ENCODE peak calls at places on chromosomes 4 and X, in ten cellular contexts. U is D341Med; B is OCI-LY7; Y is H9; N is NCI-H524 treated with DMSO at 0.1 percent for 48 hours; K is endothelial cell of umbilical vein; D is stimulated activated naive CD8-positive, alpha-beta T cell treated with anti-CD3 and anti-CD28 coated beads, Interleukin-15, Interleukin-2, amounts not matched to agents 100 U/mL and 50 U/mL, for 24 hours; Q is neural progenitor cell; S is NCI-H2029 treated with DMSO at 0.1 percent for 48 hours; W is activated naive CD4-positive, alpha-beta T cell treated with Interleukin-2 at 50 U/mL for 16 hours. I is an unnamed sample.

GRCh38 chrX:68932611-68933010 is 103.8 kb downstream of the EFNB1 start:
- DNase-seq in K (peak; percentile 75), D (no peak), W (no peak), N (no peak), Y (no peak), Q (no peak), B (no peak), U (no peak), S (no peak), I (no peak)

GRCh38 chr4:28277931-28278330 is 1417.3 kb downstream of the STIM2 start:
- DNase-seq in B (no peak), W (no peak), Q (no peak), Y (no peak), D (no peak), S (no peak), N (no peak), U (no peak), K (peak; percentile 22), I (peak; percentile 56)

GRCh38 chr4:122458625-122459024 is 2.1 kb upstream of the IL2 start:
- DNase-seq in N (no peak), Q (no peak), D (peak; percentile 46), S (no peak), Y (no peak), W (peak; percentile 55), B (no peak), K (peak; percentile 6), U (no peak), I (no peak)

GRCh38 chr4:4610672-4611071 is 68.8 kb upstream of the STX18 start:
- DNase-seq in W (no peak), N (no peak), K (no peak), B (no peak), D (no peak), Q (no peak), S (no peak), Y (no peak), U (peak; percentile 62), I (no peak)

GRCh38 chr4:24763631-24764302 is 31.6 kb upstream of the SOD3 start:
- DNase-seq in B (no peak), D (no peak), U (peak; percentile 51), K (no peak), S (peak; percentile 11), Q (no peak), Y (no peak), W (no peak), N (peak; percentile 23), I (peak; percentile 44)

GRCh38 chr4:161203865-161204264 is 959.9 kb downstream of the FSTL5 start:
- DNase-seq in D (no peak), Q (no peak), U (no peak), B (no peak), W (no peak), N (no peak), Y (no peak), S (no peak), K (no peak), I (no peak)

GRCh38 chrX:136259543-136259942 is 8.3 kb upstream of the MAP7D3 start:
- DNase-seq in B (no peak), N (no peak), Q (no peak), Y (no peak), K (peak; percentile 80), D (no peak), S (no peak), U (no peak), W (peak; percentile 2), I (no peak)

GRCh38 chr4:25861951-25862410 is 807 bp downstream of the SEL1L3 start:
- DNase-seq in S (no peak), Q (peak; percentile 55), Y (peak; percentile 48), W (peak; percentile 39), U (peak; percentile 68), B (peak; percentile 73), D (peak; percentile 48), N (no peak), K (no peak), I (peak; percentile 30)

GRCh38 chr4:2828758-2829181 is 14.9 kb upstream of the ADD1 start:
- DNase-seq in Q (no peak), Y (no peak), S (no peak), U (no peak), B (no peak), D (no peak), N (no peak), K (no peak), W (no peak), I (no peak)

GRCh38 chr4:15376145-15376544 is 51.7 kb upstream of the C1QTNF7 start:
- DNase-seq in S (no peak), Q (no peak), K (no peak), Y (no peak), D (no peak), U (no peak), N (no peak), W (no peak), B (no peak), I (no peak)

GRCh38 chr4:8589336-8589735 is 3.2 kb upstream of the CPZ start:
- DNase-seq in S (no peak), U (no peak), B (no peak), D (no peak), K (no peak), Y (no peak), N (no peak), Q (no peak), W (no peak), I (no peak)